ENCODE peak calls at places on chromosome 6, in four cellular contexts. G is HCT116; V is CD8-positive, alpha-beta T cell; W is tibial artery. P is an unnamed sample. For H3K27me3, the result is how much of the 10 kb centered on the place peaks cover.

GRCh38 chr6:4412488-4412887 is 277.1 kb upstream of the ECI2 start:
- DNase-seq in G (no peak), V (no peak), W (no peak), P (no peak)

GRCh38 chr6:54094837-54095236 is 16.4 kb upstream of the MLIP start:
- DNase-seq in G (no peak), V (no peak), W (no peak), P (no peak)

GRCh38 chr6:64988148-64988547 is 718.9 kb downstream of the EYS start:
- DNase-seq in G (no peak), V (no peak), W (no peak), P (no peak)

GRCh38 chr6:3211681-3212080 is 15.8 kb downstream of the TUBB2B start:
- DNase-seq in G (no peak), V (no peak), W (no peak), P (no peak)

GRCh38 chr6:69398311-69398710 is 398.5 kb downstream of the LMBRD1 start:
- DNase-seq in G (no peak), V (no peak), W (no peak), P (no peak)

GRCh38 chr6:70684794-70685493 is 17.3 kb downstream of the SMAP1 start:
- DNase-seq in G (no peak), V (no peak), W (no peak), P (no peak)

GRCh38 chr6:33610057-33610456 is 11.1 kb upstream of the ITPR3 start:
- DNase-seq in G (no peak), V (no peak), W (no peak), P (no peak)

GRCh38 chr6:39225946-39226437 is 3.3 kb downstream of the KCNK5 start:
- DNase-seq in G (no peak), V (peak), W (no peak), P (peak)

GRCh38 chr6:133886104-133886503 is 2.8 kb upstream of the TCF21 start:
- DNase-seq in G (no peak), V (no peak), W (no peak), P (no peak)
- H3K27me3 ChIP-seq in G (under half), V (under half), W (half or more), P (under half)

DNA sequence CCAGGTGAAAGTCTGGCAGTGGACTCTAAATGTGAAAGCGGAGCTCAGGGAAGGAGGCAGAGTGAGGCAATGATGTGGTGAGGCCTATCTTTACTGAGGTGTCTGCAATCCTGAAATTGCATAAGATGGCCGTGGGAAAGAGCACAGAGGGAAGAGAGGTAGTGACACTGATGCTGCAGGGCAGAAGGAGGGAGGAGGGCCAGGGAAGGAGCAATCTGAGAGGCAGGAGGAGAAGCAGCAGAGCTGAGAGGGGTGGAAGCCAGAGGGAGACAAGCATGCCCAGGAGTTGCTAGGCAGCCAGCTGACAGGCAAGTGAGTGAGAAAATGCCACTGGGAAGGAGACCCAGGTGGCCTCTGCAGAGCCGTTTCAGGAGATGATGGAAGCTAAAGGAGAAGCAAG is 97.4 kb upstream of the CNR1 start:
- DNase-seq in G (no peak), V (no peak), W (no peak), P (no peak)
- H3K27ac ChIP-seq in G (no peak), V (no peak), W (no peak), P (no peak)

GRCh38 chr6:133906050-133906449 is 17.1 kb downstream of the TCF21 start:
- DNase-seq in G (no peak), V (no peak), W (no peak), P (no peak)
- H3K27me3 ChIP-seq in G (under half), V (under half), W (under half), P (under half)

DNA sequence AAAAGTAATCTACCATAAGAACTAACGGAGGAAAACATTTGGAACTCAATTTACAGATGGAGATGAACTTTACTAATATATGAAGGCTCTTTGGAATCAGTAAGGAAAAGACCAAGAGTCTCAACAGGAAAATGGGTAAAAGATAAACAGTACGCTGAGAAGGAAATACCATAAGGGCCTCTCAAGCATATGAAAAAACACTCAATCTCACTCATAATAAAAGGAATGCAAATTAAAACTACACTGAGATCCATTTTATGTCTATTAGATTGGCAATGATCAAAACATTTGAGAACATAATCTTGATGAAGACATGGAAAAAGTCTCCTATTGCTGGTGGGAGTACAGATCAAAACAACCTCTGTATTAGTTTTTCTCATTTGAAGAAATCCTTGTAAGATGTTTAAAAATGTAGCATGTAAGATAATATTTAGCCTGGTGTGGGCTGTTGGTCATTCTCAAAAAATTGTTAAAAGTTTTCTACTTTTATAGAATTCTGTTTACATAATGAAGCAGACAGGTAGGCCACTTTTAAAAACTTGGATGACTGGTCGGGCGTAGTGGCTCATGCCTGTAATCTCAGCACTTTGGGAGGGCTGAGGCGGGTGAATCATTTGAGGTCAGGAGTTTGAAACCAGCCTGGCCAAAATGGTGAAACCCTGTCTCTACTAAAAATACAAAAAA is 14.5 kb downstream of the REV3L start:
- DNase-seq in G (no peak), V (no peak), W (no peak), P (no peak)
- H3K27ac ChIP-seq in G (no peak), V (no peak), W (peak), P (no peak)

GRCh38 chr6:169935348-169935718 is 183.9 kb downstream of the ERMARD start:
- DNase-seq in G (no peak), V (no peak), W (no peak), P (no peak)
- H3K27me3 ChIP-seq in G (under half), V (under half), W (half or more), P (under half)

DNA sequence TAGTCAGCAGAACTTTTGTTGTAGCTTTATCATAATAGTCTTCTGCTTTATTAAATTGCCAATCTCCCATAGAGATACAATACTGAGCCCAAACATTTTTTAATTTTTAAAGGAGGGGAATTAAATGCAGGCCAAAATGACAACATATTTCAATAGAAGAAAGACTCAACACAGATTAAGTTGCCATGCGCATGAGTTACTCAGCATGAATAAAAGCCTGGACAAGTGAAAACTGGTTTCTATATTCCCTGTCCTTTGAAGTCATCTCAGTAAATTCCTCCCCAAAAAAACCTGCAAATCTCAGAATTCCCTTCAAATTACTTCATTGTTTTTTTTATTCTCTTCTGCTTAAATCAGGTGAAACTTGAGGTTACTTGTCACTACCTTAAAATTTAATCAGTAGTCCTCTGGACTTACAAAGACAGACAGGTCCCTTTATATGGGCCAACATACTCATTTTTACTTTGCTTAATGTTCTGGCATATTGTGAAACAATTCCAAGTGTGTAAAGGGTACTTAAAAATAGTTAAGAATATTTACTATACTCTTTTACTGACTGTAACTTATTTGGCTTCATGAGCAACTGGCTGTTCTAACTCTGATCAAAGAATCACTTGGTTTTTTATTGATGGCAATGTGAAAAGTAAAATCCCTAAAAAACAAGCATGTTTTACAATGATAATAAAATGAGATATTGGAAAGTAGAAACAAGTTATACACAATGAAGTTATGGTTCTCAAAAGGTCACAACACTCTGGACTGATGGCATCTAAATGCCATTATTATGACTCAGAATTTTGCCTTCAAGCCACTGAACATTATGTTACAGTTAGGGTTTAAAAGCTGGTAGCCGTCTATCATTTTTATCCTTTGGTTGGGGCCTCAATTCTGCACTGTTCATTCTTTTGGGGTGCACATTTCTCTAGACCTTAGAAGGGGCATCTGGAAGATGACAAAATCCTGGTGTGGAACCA is 49.9 kb upstream of the COL21A1 start:
- DNase-seq in G (no peak), V (no peak), W (no peak), P (no peak)
- H3K27ac ChIP-seq in G (no peak), V (no peak), W (no peak), P (no peak)